ENCODE peak calls at places on chromosomes 4 and X, in four cellular contexts. I is sciatic nerve, S is T-helper 17 cell, A is EL. O is an unnamed sample.

GRCh38 chr4:114811564-114812360 is 213.2 kb downstream of the UGT8 start:
- DNase-seq in I (no peak), S (no peak), A (no peak), O (no peak)

GRCh38 chrX:18424482-18425198 is 768 bp upstream of the CDKL5 start:
- DNase-seq in I (no peak), S (peak), A (peak), O (no peak)

GRCh38 chr4:5138389-5138788 is 87.1 kb downstream of the STK32B start:
- DNase-seq in I (no peak), S (no peak), A (no peak), O (no peak)

GRCh38 chrX:10158279-10158939 is 1.6 kb downstream of the CLCN4 start:
- DNase-seq in I (no peak), S (no peak), A (no peak), O (no peak)

GRCh38 chr4:108045687-108046024 is 56.0 kb downstream of the HADH start:
- DNase-seq in I (no peak), S (no peak), A (no peak), O (no peak)

GRCh38 chrX:136369377-136369776 is 68.6 kb downstream of the ADGRG4 start:
- DNase-seq in I (no peak), S (no peak), A (no peak), O (no peak)

GRCh38 chr4:181957088-181957487 is 286.1 kb upstream of the TENM3 start:
- DNase-seq in I (no peak), S (no peak), A (peak), O (no peak)

GRCh38 chrX:45143455-45143854 is 57.2 kb downstream of the DIPK2B start:
- DNase-seq in I (no peak), S (no peak), A (no peak), O (no peak)

GRCh38 chrX:54447461-54447860 is 7.3 kb downstream of the TSR2 start:
- DNase-seq in I (no peak), S (no peak), A (no peak), O (no peak)

GRCh38 chr4:112082954-112083586 is 62.2 kb upstream of the FAM241A start:
- DNase-seq in I (no peak), S (no peak), A (peak), O (no peak)

GRCh38 chrX:105552395-105552794 is 269.9 kb upstream of the NRK start:
- DNase-seq in I (no peak), S (no peak), A (no peak), O (no peak)

GRCh38 chr4:89000844-89001360 is 56.1 kb downstream of the FAM13A start:
- DNase-seq in I (no peak), S (no peak), A (peak), O (no peak)

GRCh38 chrX:107451754-107452153 is 2.3 kb downstream of the FRMPD3 start:
- DNase-seq in I (no peak), S (no peak), A (no peak), O (no peak)

GRCh38 chrX:111511477-111511876 is at the start of gene SERTM2:
- DNase-seq in I (no peak), S (no peak), A (no peak), O (no peak)

GRCh38 chrX:40173662-40174593 is 76.2 kb upstream of the BCOR start:
- DNase-seq in I (no peak), S (no peak), A (peak), O (peak)